ENCODE peak calls at places on chromosomes 12 and 14, in nine cellular contexts. L is GM10248; W is coronary artery; D is CD4-positive, alpha-beta T cell; I is breast epithelium; X is fibroblast of lung; B is GM20000; P is glutamatergic neuron; F is fibroblast of pulmonary artery. J is an unnamed sample.

GRCh38 chr12:90301734-90302133 is 593.1 kb upstream of the ATP2B1 start:
- DNase-seq in B (no peak), L (no peak), F (no peak), P (no peak), I (no peak), X (no peak), W (no peak), D (no peak), J (no peak)

GRCh38 chr14:92259613-92260357 is 63.2 kb upstream of the SLC24A4 start:
- DNase-seq in L (peak; percentile 70), P (no peak), B (peak; percentile 64), I (no peak), X (no peak), F (no peak), D (no peak), W (no peak), J (no peak)

GRCh38 chr12:117484901-117485300 is 123.5 kb upstream of the NOS1 start:
- DNase-seq in W (no peak), P (no peak), B (no peak), F (no peak), D (no peak), X (no peak), I (no peak), L (no peak), J (no peak)

GRCh38 chr12:43789941-43790340 is 16.2 kb downstream of the TWF1 start:
- DNase-seq in P (no peak), L (no peak), X (peak; percentile 63), I (no peak), D (no peak), F (peak; percentile 27), B (no peak), W (no peak), J (no peak)

GRCh38 chr14:82003418-82003817 is 469.8 kb upstream of the SEL1L start:
- DNase-seq in L (no peak), W (no peak), B (no peak), X (no peak), D (no peak), I (no peak), P (no peak), F (no peak), J (no peak)

GRCh38 chr14:103472939-103473338 is 49.7 kb downstream of the CKB start:
- DNase-seq in W (no peak), I (no peak), F (peak; percentile 18), P (no peak), X (no peak), D (no peak), B (no peak), L (no peak), J (no peak)

GRCh38 chr14:103727313-103728000 is 11.8 kb downstream of the ZFYVE21 start:
- DNase-seq in I (no peak), X (no peak), P (peak; percentile 67), B (no peak), D (no peak), W (no peak), F (no peak), L (no peak), J (no peak)

GRCh38 chr14:85556263-85556662 is 26.3 kb downstream of the FLRT2 start:
- DNase-seq in L (no peak), X (no peak), I (no peak), D (no peak), P (no peak), W (no peak), F (no peak), B (no peak), J (no peak)

GRCh38 chr14:75604979-75605825 is 26.8 kb downstream of the FLVCR2 start:
- DNase-seq in P (no peak), X (peak; percentile 15), W (no peak), L (no peak), F (peak; percentile 68), D (no peak), I (no peak), B (no peak), J (no peak)

GRCh38 chr12:30420561-30420960 is 275.1 kb downstream of the IPO8 start:
- DNase-seq in W (no peak), F (peak; percentile 65), B (no peak), L (no peak), I (no peak), D (no peak), X (no peak), P (no peak), J (no peak)

GRCh38 chr12:87150969-87151662 is 878.1 kb downstream of the C12orf50 start:
- DNase-seq in L (no peak), P (no peak), W (no peak), I (no peak), X (no peak), D (no peak), F (no peak), B (peak; percentile 4), J (no peak)

GRCh38 chr14:20247651-20248246 is 8.7 kb downstream of the OR11H4 start:
- DNase-seq in F (no peak), I (no peak), D (no peak), P (no peak), X (no peak), W (no peak), B (no peak), L (peak; percentile 10), J (no peak)

GRCh38 chr14:48686650-48687049 is 899.5 kb downstream of the RPS29 start:
- DNase-seq in D (no peak), W (no peak), P (no peak), I (no peak), B (no peak), L (no peak), F (no peak), X (no peak), J (no peak)

GRCh38 chr14:48693793-48694192 is 892.4 kb downstream of the RPS29 start:
- DNase-seq in X (no peak), B (no peak), D (no peak), I (no peak), L (no peak), P (no peak), F (no peak), W (no peak), J (no peak)

GRCh38 chr14:48690349-48690748 is 895.8 kb downstream of the RPS29 start:
- DNase-seq in I (no peak), W (no peak), B (no peak), L (no peak), F (peak; percentile 2), P (no peak), X (no peak), D (no peak), J (no peak)
- TF ChIP-seq CTCF in I (no peak), W (no peak), B (no peak), L (no peak), F (no peak), P (peak; percentile 21), X (no peak), D (no peak), J (no peak)

GRCh38 chr12:108060054-108060453 is 69.0 kb upstream of the WSCD2 start:
- DNase-seq in L (no peak), P (no peak), W (peak; percentile 19), F (no peak), I (no peak), D (no peak), B (no peak), X (no peak), J (no peak)

GRCh38 chr12:108060910-108061309 is 68.2 kb upstream of the WSCD2 start:
- DNase-seq in I (no peak), W (no peak), X (no peak), D (no peak), F (no peak), P (no peak), B (no peak), L (no peak), J (no peak)

GRCh38 chr12:108066583-108067234 is 62.4 kb upstream of the WSCD2 start:
- DNase-seq in W (no peak), L (no peak), F (no peak), P (no peak), D (no peak), B (no peak), X (no peak), I (no peak), J (no peak)

GRCh38 chr12:108065061-108065460 is 64.0 kb upstream of the WSCD2 start:
- DNase-seq in D (no peak), L (no peak), I (no peak), X (no peak), W (no peak), F (no peak), P (no peak), B (no peak), J (no peak)

GRCh38 chr12:108063192-108063591 is 65.9 kb upstream of the WSCD2 start:
- DNase-seq in D (no peak), B (no peak), F (peak; percentile 17), I (no peak), L (no peak), X (peak; percentile 2), P (no peak), W (no peak), J (no peak)
- TF ChIP-seq CTCF in D (no peak), B (no peak), F (peak; percentile 16), I (no peak), L (peak; percentile 24), X (peak; percentile 18), P (peak; percentile 73), W (no peak), J (peak; percentile 37)

GRCh38 chr12:124569375-124570148 is 2.1 kb upstream of the NCOR2 start:
- DNase-seq in F (no peak), B (no peak), P (no peak), W (no peak), X (no peak), I (no peak), L (no peak), D (no peak), J (no peak)

GRCh38 chr12:124568431-124569374 is 1.3 kb upstream of the NCOR2 start:
- DNase-seq in F (peak; percentile 94), I (peak; percentile 71), W (peak; percentile 91), X (peak; percentile 96), P (peak; percentile 79), D (no peak), B (peak; percentile 79), L (peak; percentile 85), J (peak; percentile 87)

GRCh38 chr12:124567035-124567672 is at the start of gene NCOR2:
- DNase-seq in F (no peak), B (peak; percentile 84), P (peak; percentile 54), L (peak; percentile 71), I (no peak), W (no peak), X (no peak), D (peak; percentile 43), J (no peak)

GRCh38 chr12:124566181-124567034 is 1.0 kb downstream of the NCOR2 start:
- DNase-seq in W (peak; percentile 94), B (peak; percentile 86), F (peak; percentile 77), I (peak; percentile 91), X (peak; percentile 64), D (peak; percentile 63), P (peak; percentile 79), L (peak; percentile 75), J (no peak)

GRCh38 chr12:124567673-124568373 is 411 bp upstream of the NCOR2 start:
- DNase-seq in P (peak; percentile 78), D (peak; percentile 84), F (peak; percentile 98), W (peak; percentile 95), B (peak; percentile 97), I (peak; percentile 86), X (peak; percentile 96), L (peak; percentile 93), J (peak; percentile 85)
- TF ChIP-seq CTCF in P (no peak), D (no peak), F (no peak), W (no peak), B (no peak), I (no peak), X (no peak), L (peak; percentile 22), J (no peak)

GRCh38 chr12:20950248-20950647 is 139.7 kb downstream of the SLCO1B3 start:
- DNase-seq in P (no peak), W (no peak), D (no peak), I (no peak), X (no peak), F (peak; percentile 37), L (peak; percentile 4), B (peak; percentile 13), J (no peak)

GRCh38 chr12:20946732-20947131 is 136.2 kb downstream of the SLCO1B3 start:
- DNase-seq in B (peak; percentile 5), F (peak; percentile 10), X (no peak), D (peak; percentile 0), W (no peak), P (peak; percentile 42), I (no peak), L (peak; percentile 3), J (no peak)
- TF ChIP-seq CTCF in B (peak; percentile 47), F (peak; percentile 39), X (no peak), D (no peak), W (no peak), P (peak; percentile 83), I (no peak), L (peak; percentile 46), J (peak; percentile 8)